ENCODE peak calls at places on chromosomes 11 and 22, in eight cellular contexts. H is effector memory CD8-positive, alpha-beta T cell; V is central memory CD8-positive, alpha-beta T cell; P is HepG2; C is activated CD8-positive, alpha-beta T cell treated with anti-CD3 and anti-CD28 coated beads for 36 hours; A is PC-3; O is Panc1; I is aorta. M is an unnamed sample.

GRCh38 chr22:35128637-35129036 is 62.7 kb downstream of the ISX start:
- ATAC-seq in C (no peak), O (no peak), P (no peak), I (no peak), V (no peak), H (no peak), A (no peak), M (no peak)

GRCh38 chr22:20967697-20968201 is 694 bp downstream of the AIFM3 start:
- ATAC-seq in I (no peak), C (no peak), A (no peak), V (no peak), H (no peak), P (no peak), O (no peak), M (no peak)

GRCh38 chr11:133576351-133576750 is 44.0 kb upstream of the OPCML start:
- ATAC-seq in C (no peak), V (no peak), O (no peak), I (no peak), P (no peak), A (no peak), H (no peak), M (no peak)

GRCh38 chr11:128125723-128126122 is 461.6 kb downstream of the ETS1 start:
- ATAC-seq in H (no peak), O (no peak), I (no peak), C (no peak), V (no peak), P (no peak), A (no peak), M (no peak)

GRCh38 chr22:48488611-48489456 is 1338.8 kb downstream of the BRD1 start:
- ATAC-seq in A (no peak), H (no peak), C (no peak), P (no peak), O (no peak), V (no peak), I (no peak), M (no peak)

GRCh38 chr11:29606596-29606995 is 410.2 kb downstream of the KCNA4 start:
- ATAC-seq in O (no peak), C (no peak), A (no peak), H (no peak), P (no peak), V (no peak), I (no peak), M (no peak)

GRCh38 chr11:65060913-65061408 is 2.6 kb upstream of the NAALADL1 start:
- ATAC-seq in C (no peak), I (no peak), H (no peak), A (no peak), P (peak; percentile 56), O (peak; percentile 51), V (no peak), M (no peak)

GRCh38 chr11:105372214-105372613 is 232.6 kb upstream of the CARD18 start:
- ATAC-seq in P (no peak), V (no peak), C (no peak), O (no peak), H (no peak), I (no peak), A (no peak), M (no peak)

GRCh38 chr11:9710852-9711251 is 47.0 kb downstream of the SWAP70 start:
- ATAC-seq in P (no peak), H (no peak), A (no peak), I (no peak), V (no peak), O (peak; percentile 37), C (no peak), M (no peak)

GRCh38 chr11:66136752-66137123 is 66.7 kb downstream of the PACS1 start:
- ATAC-seq in P (no peak), O (no peak), A (peak; percentile 9), H (no peak), I (no peak), C (no peak), V (no peak), M (no peak)

GRCh38 chr22:24989541-24989951 is 37.0 kb downstream of the KIAA1671 start:
- ATAC-seq in I (no peak), C (no peak), A (no peak), V (no peak), H (no peak), P (no peak), O (no peak), M (peak; percentile 37)

GRCh38 chr22:44163536-44163935 is 17.2 kb upstream of the PARVG start:
- ATAC-seq in C (no peak), I (no peak), H (no peak), A (no peak), O (no peak), V (no peak), P (no peak), M (no peak)

GRCh38 chr11:76215946-76216345 is 9.6 kb upstream of the WNT11 start:
- ATAC-seq in I (no peak), V (no peak), C (no peak), H (no peak), P (peak; percentile 15), A (no peak), O (no peak), M (no peak)

GRCh38 chr22:47174671-47175111 is 412.2 kb downstream of the TBC1D22A start:
- ATAC-seq in V (no peak), I (peak; percentile 46), H (no peak), A (no peak), C (no peak), P (peak; percentile 26), O (no peak), M (peak; percentile 2)

GRCh38 chr22:22920910-22921550 is 33.4 kb downstream of the IGLL5 start:
- ATAC-seq in V (no peak), H (no peak), O (no peak), C (no peak), A (no peak), P (no peak), I (no peak), M (no peak)

GRCh38 chr11:126305699-126306098 is 1.8 kb downstream of the DCPS start:
- ATAC-seq in V (no peak), I (no peak), H (no peak), C (peak; percentile 38), P (no peak), O (no peak), A (no peak), M (no peak)

GRCh38 chr11:102946237-102946636 is 9.3 kb downstream of the MMP13 start:
- ATAC-seq in P (no peak), V (no peak), C (no peak), A (no peak), I (no peak), O (no peak), H (no peak), M (no peak)

GRCh38 chr11:112511271-112511670 is 250.6 kb upstream of the PLET1 start:
- ATAC-seq in I (no peak), A (no peak), V (no peak), H (no peak), C (no peak), P (no peak), O (no peak), M (no peak)

GRCh38 chr11:71304045-71304444 is 51.7 kb upstream of the SHANK2 start:
- ATAC-seq in A (no peak), P (no peak), I (no peak), O (no peak), C (no peak), H (no peak), V (no peak), M (no peak)

GRCh38 chr22:27930246-27931060 is 11.4 kb upstream of the PITPNB start:
- ATAC-seq in C (no peak), A (no peak), V (no peak), O (no peak), H (no peak), I (no peak), P (no peak), M (no peak)

GRCh38 chr11:16321148-16321547 is 35.2 kb downstream of the SOX6 start:
- ATAC-seq in I (no peak), A (no peak), C (no peak), P (no peak), V (no peak), H (no peak), O (no peak), M (no peak)

GRCh38 chr11:105181521-105181920 is 42.0 kb upstream of the CARD18 start:
- ATAC-seq in V (no peak), H (no peak), P (no peak), I (no peak), A (no peak), O (no peak), C (no peak), M (no peak)

GRCh38 chr11:45035440-45035839 is 84.8 kb upstream of the TP53I11 start:
- ATAC-seq in I (no peak), O (no peak), A (no peak), C (no peak), V (no peak), P (no peak), H (no peak), M (no peak)

GRCh38 chr11:70079691-70080090 is 1.6 kb downstream of the ANO1 start:
- ATAC-seq in H (no peak), V (no peak), C (no peak), P (no peak), A (peak; percentile 6), I (no peak), O (peak; percentile 20), M (no peak)

GRCh38 chr22:19880786-19881569 is 26.3 kb upstream of the GNB1L start:
- ATAC-seq in A (peak; percentile 88), O (peak; percentile 85), H (no peak), V (no peak), C (no peak), P (peak; percentile 90), I (no peak), M (peak; percentile 79)

GRCh38 chr11:27995082-27995481 is 112.9 kb downstream of the KIF18A start:
- ATAC-seq in I (no peak), A (no peak), O (no peak), H (no peak), P (no peak), V (no peak), C (no peak), M (no peak)

GRCh38 chr11:35292290-35292689 is 127.1 kb downstream of the SLC1A2 start:
- ATAC-seq in O (no peak), A (no peak), V (no peak), H (no peak), P (no peak), I (no peak), C (peak; percentile 68), M (no peak)

GRCh38 chr11:129592191-129592590 is 216.5 kb downstream of the BARX2 start:
- ATAC-seq in H (no peak), P (no peak), O (no peak), A (no peak), C (no peak), V (no peak), I (no peak), M (no peak)

GRCh38 chr22:44646668-44647067 is 55.3 kb upstream of the PRR5 start:
- ATAC-seq in A (no peak), I (no peak), P (no peak), V (no peak), O (no peak), C (no peak), H (no peak), M (no peak)

GRCh38 chr11:120486138-120486537 is 25.4 kb upstream of the GRIK4 start:
- ATAC-seq in H (no peak), C (no peak), O (no peak), P (no peak), V (no peak), A (no peak), I (no peak), M (no peak)

GRCh38 chr22:47625013-47625385 is 862.5 kb downstream of the TBC1D22A start:
- ATAC-seq in P (no peak), C (no peak), H (no peak), I (no peak), V (no peak), O (no peak), A (no peak), M (no peak)

GRCh38 chr11:102391549-102392237 is 44.7 kb downstream of the BIRC2 start:
- ATAC-seq in V (no peak), P (peak; percentile 18), A (no peak), H (no peak), O (peak; percentile 12), C (no peak), I (peak; percentile 37), M (no peak)

GRCh38 chr11:116272181-116272789 is 500.5 kb downstream of the BUD13 start:
- ATAC-seq in H (no peak), C (no peak), P (no peak), O (no peak), I (no peak), A (no peak), V (no peak), M (no peak)

GRCh38 chr22:46220921-46221320 is 29.2 kb downstream of the CDPF1 start:
- ATAC-seq in C (peak; percentile 20), H (no peak), O (no peak), P (no peak), V (no peak), A (no peak), I (no peak), M (no peak)